ENCODE peak calls at places on chromosome 5, in six cellular contexts. One of them, this sample, is unnamed.

GRCh38 chr5:68279960-68280359 is 64.4 kb downstream of the PIK3R1 start:
- DNase-seq in Peyer's patch: no peak
- DNase-seq in brain microvascular endothelial cell: no peak
- DNase-seq in CD8-positive, alpha-beta T cell: peak
- DNase-seq in fibroblast of lung: no peak
- DNase-seq in coronary artery: no peak
- DNase-seq in this sample: no peak

GRCh38 chr5:132136906-132137305 is 63.3 kb downstream of the CSF2 start:
- DNase-seq in Peyer's patch: no peak
- DNase-seq in brain microvascular endothelial cell: peak
- DNase-seq in CD8-positive, alpha-beta T cell: no peak
- DNase-seq in fibroblast of lung: peak
- DNase-seq in coronary artery: no peak
- DNase-seq in this sample: no peak

GRCh38 chr5:125870271-125870670 is 552.9 kb upstream of the GRAMD2B start:
- DNase-seq in Peyer's patch: no peak
- DNase-seq in brain microvascular endothelial cell: no peak
- DNase-seq in CD8-positive, alpha-beta T cell: no peak
- DNase-seq in fibroblast of lung: peak
- DNase-seq in coronary artery: no peak
- DNase-seq in this sample: no peak

GRCh38 chr5:126056362-126056761 is 366.8 kb upstream of the GRAMD2B start:
- DNase-seq in Peyer's patch: no peak
- DNase-seq in brain microvascular endothelial cell: no peak
- DNase-seq in CD8-positive, alpha-beta T cell: no peak
- DNase-seq in fibroblast of lung: no peak
- DNase-seq in coronary artery: no peak
- DNase-seq in this sample: no peak

GRCh38 chr5:77869115-77869798 is 93.1 kb upstream of the TBCA start:
- DNase-seq in Peyer's patch: no peak
- DNase-seq in brain microvascular endothelial cell: no peak
- DNase-seq in CD8-positive, alpha-beta T cell: no peak
- DNase-seq in fibroblast of lung: no peak
- DNase-seq in coronary artery: no peak
- DNase-seq in this sample: no peak

GRCh38 chr5:178467261-178468195 is 122.7 kb downstream of the COL23A1 start:
- DNase-seq in Peyer's patch: no peak
- DNase-seq in brain microvascular endothelial cell: peak
- DNase-seq in CD8-positive, alpha-beta T cell: no peak
- DNase-seq in fibroblast of lung: no peak
- DNase-seq in coronary artery: no peak
- DNase-seq in this sample: no peak

GRCh38 chr5:127988149-127988755 is 95.3 kb upstream of the SLC12A2 start:
- DNase-seq in Peyer's patch: no peak
- DNase-seq in brain microvascular endothelial cell: peak
- DNase-seq in CD8-positive, alpha-beta T cell: no peak
- DNase-seq in fibroblast of lung: peak
- DNase-seq in coronary artery: no peak
- DNase-seq in this sample: peak

GRCh38 chr5:135191084-135191826 is 157.2 kb upstream of the PITX1 start:
- DNase-seq in Peyer's patch: peak
- DNase-seq in brain microvascular endothelial cell: peak
- DNase-seq in CD8-positive, alpha-beta T cell: peak
- DNase-seq in fibroblast of lung: peak
- DNase-seq in coronary artery: peak
- DNase-seq in this sample: peak

GRCh38 chr5:130272837-130273236 is 368.6 kb downstream of the CHSY3 start:
- DNase-seq in Peyer's patch: no peak
- DNase-seq in brain microvascular endothelial cell: no peak
- DNase-seq in CD8-positive, alpha-beta T cell: no peak
- DNase-seq in fibroblast of lung: no peak
- DNase-seq in coronary artery: no peak
- DNase-seq in this sample: no peak

GRCh38 chr5:97434021-97434420 is 251.0 kb upstream of the RIOK2 start:
- DNase-seq in Peyer's patch: no peak
- DNase-seq in brain microvascular endothelial cell: no peak
- DNase-seq in CD8-positive, alpha-beta T cell: no peak
- DNase-seq in fibroblast of lung: no peak
- DNase-seq in coronary artery: no peak
- DNase-seq in this sample: no peak

GRCh38 chr5:166031926-166032325 is 2259.5 kb upstream of the WWC1 start:
- DNase-seq in Peyer's patch: no peak
- DNase-seq in brain microvascular endothelial cell: no peak
- DNase-seq in CD8-positive, alpha-beta T cell: no peak
- DNase-seq in fibroblast of lung: no peak
- DNase-seq in coronary artery: no peak
- DNase-seq in this sample: no peak

GRCh38 chr5:57895766-57896165 is 413.2 kb upstream of the ACTBL2 start:
- DNase-seq in Peyer's patch: no peak
- DNase-seq in brain microvascular endothelial cell: no peak
- DNase-seq in CD8-positive, alpha-beta T cell: no peak
- DNase-seq in fibroblast of lung: peak
- DNase-seq in coronary artery: no peak
- DNase-seq in this sample: no peak

GRCh38 chr5:142719836-142720330 is 34.0 kb upstream of the FGF1 start:
- DNase-seq in Peyer's patch: no peak
- DNase-seq in brain microvascular endothelial cell: no peak
- DNase-seq in CD8-positive, alpha-beta T cell: no peak
- DNase-seq in fibroblast of lung: no peak
- DNase-seq in coronary artery: no peak
- DNase-seq in this sample: no peak

DNA sequence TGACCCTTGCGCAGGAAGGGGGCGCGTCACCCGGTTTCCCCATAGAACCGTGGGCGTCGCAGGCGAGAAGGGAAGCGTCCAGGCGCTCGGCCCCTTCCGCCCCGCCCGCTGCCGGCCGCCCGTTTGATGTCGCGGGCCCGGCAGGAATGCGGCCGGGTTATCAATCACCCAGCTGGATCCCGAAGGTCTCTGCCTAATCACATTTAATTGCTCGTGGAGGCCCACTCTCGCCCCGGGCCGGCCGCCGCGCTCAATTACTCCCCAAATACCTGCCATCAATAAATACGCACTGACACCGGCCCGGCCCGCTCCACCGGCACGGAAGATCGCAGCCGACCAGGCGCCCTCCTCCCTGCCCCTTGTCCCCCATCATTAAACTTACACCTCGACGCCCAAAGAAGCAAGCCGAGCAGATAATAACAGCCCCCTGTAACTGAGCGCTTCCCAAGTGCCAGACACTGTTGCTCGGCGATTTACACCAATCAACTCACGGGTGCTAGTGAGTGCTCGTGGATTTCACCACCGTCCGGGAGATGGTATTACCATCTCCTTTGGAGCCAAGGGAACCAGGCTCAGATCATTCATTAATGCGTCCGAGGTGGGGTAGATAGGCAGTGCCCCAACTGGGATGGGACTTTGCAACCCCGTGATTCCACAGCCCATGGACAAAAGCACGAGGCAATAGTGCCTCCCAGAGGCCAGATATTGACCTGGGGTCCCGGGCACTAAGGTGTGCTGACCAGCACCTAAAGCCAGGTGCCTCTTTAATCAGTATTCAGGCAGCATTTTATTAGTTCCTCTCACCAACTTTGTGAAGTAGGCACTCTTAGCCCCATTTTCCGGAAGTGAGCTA is 11.3 kb downstream of the MSX2 start:
- DNase-seq in Peyer's patch: peak
- DNase-seq in brain microvascular endothelial cell: no peak
- DNase-seq in CD8-positive, alpha-beta T cell: no peak
- DNase-seq in fibroblast of lung: peak
- DNase-seq in coronary artery: no peak
- DNase-seq in this sample: no peak
- TF ChIP-seq CTCF in Peyer's patch: peak
- TF ChIP-seq CTCF in brain microvascular endothelial cell: peak
- TF ChIP-seq CTCF in CD8-positive, alpha-beta T cell: no peak
- TF ChIP-seq CTCF in fibroblast of lung: peak
- TF ChIP-seq CTCF in coronary artery: no peak
- TF ChIP-seq CTCF in this sample: peak

DNA sequence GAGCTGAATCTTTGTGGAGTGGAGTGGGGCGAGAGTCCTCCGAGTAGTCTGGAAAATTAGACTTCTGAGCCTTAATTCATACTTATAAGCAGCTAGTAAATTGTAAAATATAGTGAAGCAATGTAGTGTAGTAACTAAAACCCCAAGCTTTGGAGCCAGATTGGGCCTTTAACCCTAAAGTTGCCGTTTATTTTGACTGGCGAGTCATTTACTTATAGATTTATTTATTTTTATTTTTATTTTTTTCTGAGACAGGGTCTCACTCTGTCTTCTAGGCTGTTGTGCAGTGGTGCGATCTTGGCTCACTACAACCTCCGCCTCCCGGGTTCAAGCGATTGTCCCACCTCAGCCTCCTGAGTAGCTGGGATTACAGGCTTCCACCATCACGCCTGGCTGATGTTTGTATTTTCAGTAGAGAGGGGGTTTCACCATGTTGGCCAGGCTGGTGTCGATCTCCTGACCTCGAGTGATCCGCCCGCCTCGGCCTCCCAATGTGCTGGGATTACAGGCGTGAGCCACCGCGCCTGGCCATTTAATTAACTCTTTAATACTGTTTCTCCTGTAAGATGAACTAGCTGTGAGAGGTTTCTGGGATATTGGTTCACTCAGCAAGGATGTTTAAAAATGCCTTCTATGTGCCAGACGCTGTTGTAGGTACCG is 687 bp upstream of the RPS23 start:
- DNase-seq in Peyer's patch: no peak
- DNase-seq in brain microvascular endothelial cell: no peak
- DNase-seq in CD8-positive, alpha-beta T cell: no peak
- DNase-seq in fibroblast of lung: no peak
- DNase-seq in coronary artery: no peak
- DNase-seq in this sample: no peak
- H3K4me3 ChIP-seq in Peyer's patch: peak
- H3K4me3 ChIP-seq in brain microvascular endothelial cell: peak
- H3K4me3 ChIP-seq in CD8-positive, alpha-beta T cell: peak
- H3K4me3 ChIP-seq in fibroblast of lung: peak
- H3K4me3 ChIP-seq in coronary artery: peak
- H3K4me3 ChIP-seq in this sample: peak

DNA sequence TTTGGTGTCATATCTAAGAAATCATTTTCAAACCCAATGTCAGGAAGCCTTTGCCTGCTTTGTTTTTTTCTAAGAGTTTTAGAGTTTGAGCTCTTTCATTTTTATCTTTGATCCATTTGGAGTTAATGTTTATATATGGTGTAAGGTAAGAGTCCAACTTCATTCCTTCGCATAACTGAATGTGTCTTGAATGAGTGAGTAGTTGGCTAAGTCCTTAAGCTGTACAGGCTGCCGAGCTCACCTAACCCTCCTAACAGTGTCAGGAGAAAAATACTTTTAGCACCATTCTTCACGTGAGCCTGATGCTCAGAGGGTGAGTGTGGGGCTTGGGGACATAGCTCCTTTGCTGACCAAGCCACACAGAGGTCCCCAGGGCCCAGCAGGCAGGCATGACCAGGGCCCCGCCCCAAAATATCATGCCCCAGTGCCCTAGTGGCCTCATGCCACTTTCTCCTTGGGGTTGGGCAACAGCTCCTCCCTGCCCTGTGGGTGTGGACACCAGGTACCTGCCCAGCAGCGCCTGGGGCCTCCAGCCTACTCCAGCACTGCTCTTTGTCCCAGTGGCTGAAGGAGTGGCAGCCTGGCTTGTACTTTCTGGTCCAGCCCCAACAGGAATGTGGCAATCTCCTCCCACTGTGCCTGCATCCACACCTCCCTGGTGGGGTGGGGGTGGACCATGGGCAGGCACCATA is 17.2 kb downstream of the PPARGC1B start:
- DNase-seq in Peyer's patch: peak
- DNase-seq in brain microvascular endothelial cell: no peak
- DNase-seq in CD8-positive, alpha-beta T cell: no peak
- DNase-seq in fibroblast of lung: no peak
- DNase-seq in coronary artery: no peak
- DNase-seq in this sample: no peak
- H3K27ac ChIP-seq in Peyer's patch: no peak
- H3K27ac ChIP-seq in brain microvascular endothelial cell: no peak
- H3K27ac ChIP-seq in CD8-positive, alpha-beta T cell: no peak
- H3K27ac ChIP-seq in fibroblast of lung: no peak
- H3K27ac ChIP-seq in coronary artery: no peak
- H3K27ac ChIP-seq in this sample: no peak

DNA sequence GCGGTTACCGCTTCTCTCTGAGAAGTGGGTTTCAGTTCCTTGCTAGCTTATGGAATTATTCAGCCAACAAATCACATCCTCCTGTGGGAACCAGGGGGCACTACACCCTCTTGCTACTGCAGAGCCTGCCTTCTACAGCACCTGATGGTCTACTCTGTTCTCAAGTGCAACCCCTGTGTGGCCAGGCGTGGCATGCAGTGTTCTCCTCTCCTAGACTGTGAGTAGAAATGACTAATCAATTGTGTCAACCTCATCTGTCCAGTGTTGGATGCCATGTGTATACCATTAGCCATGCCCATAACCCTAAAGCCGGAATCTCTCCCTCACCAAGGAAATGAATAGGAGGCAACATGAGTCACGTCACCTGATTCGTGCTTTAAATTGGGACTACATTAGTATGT is 117.2 kb upstream of the LIFR start:
- DNase-seq in Peyer's patch: no peak
- DNase-seq in brain microvascular endothelial cell: no peak
- DNase-seq in CD8-positive, alpha-beta T cell: no peak
- DNase-seq in fibroblast of lung: no peak
- DNase-seq in coronary artery: no peak
- DNase-seq in this sample: peak
- TF ChIP-seq CTCF in Peyer's patch: no peak
- TF ChIP-seq CTCF in brain microvascular endothelial cell: peak
- TF ChIP-seq CTCF in CD8-positive, alpha-beta T cell: no peak
- TF ChIP-seq CTCF in fibroblast of lung: no peak
- TF ChIP-seq CTCF in coronary artery: no peak
- TF ChIP-seq CTCF in this sample: peak

GRCh38 chr5:72507360-72508238 is at the start of gene ZNF366:
- DNase-seq in Peyer's patch: no peak
- DNase-seq in brain microvascular endothelial cell: peak
- DNase-seq in CD8-positive, alpha-beta T cell: no peak
- DNase-seq in fibroblast of lung: peak
- DNase-seq in coronary artery: no peak
- DNase-seq in this sample: no peak
- H3K4me3 ChIP-seq in Peyer's patch: no peak
- H3K4me3 ChIP-seq in brain microvascular endothelial cell: no peak
- H3K4me3 ChIP-seq in CD8-positive, alpha-beta T cell: no peak
- H3K4me3 ChIP-seq in fibroblast of lung: no peak
- H3K4me3 ChIP-seq in coronary artery: peak
- H3K4me3 ChIP-seq in this sample: no peak

DNA sequence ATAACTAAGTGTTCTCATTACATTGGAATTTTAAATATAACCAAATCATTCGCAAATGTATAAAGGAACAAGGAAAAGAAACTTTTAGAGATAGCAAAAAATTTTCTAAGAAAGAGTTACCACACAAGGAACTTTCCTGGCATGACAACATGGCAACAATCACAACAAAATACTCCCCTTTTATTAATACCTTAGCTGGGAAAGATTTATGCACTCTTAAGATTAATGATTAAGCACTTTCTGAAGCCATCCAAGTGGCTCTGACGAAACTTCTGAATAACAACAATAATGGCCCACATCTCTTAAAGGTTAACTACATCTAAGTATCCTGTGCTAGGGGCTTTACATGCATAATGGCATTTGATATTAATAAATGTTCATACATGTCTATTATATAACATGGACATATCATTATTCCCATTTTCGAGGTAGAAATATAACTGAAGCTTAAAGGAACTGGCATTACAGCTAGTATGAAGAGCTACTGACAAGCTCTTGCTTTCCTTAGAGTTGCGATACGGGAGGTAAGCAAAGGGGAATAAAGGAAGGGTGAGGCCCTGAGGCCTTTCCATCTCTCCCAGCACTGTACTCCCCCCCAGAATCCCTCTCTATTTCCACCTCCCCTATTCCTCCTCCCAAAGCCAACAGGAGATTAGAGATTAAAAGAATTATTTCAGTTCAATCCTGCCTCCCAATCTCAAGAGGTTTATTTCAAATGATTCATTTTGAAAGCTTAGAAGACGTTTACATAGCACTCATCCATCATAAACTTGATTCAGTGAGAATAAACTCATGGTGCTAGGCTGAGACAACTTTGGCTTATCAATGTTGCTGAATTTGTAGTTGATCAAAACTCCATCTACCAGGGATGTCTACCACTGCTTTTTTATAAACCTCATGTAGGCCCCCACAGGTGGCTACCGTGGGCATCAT is 9.7 kb downstream of the MTMR12 start:
- DNase-seq in Peyer's patch: no peak
- DNase-seq in brain microvascular endothelial cell: no peak
- DNase-seq in CD8-positive, alpha-beta T cell: no peak
- DNase-seq in fibroblast of lung: no peak
- DNase-seq in coronary artery: no peak
- DNase-seq in this sample: no peak
- H3K27ac ChIP-seq in Peyer's patch: no peak
- H3K27ac ChIP-seq in brain microvascular endothelial cell: no peak
- H3K27ac ChIP-seq in CD8-positive, alpha-beta T cell: no peak
- H3K27ac ChIP-seq in fibroblast of lung: no peak
- H3K27ac ChIP-seq in coronary artery: no peak
- H3K27ac ChIP-seq in this sample: no peak

This sample was measured in A673.